ENCODE peak calls at places on chromosomes 5 and 9, in five cellular contexts. M, V, Y, G and U are unnamed samples.

GRCh38 chr9:33750307-33750838 is 45.0 kb upstream of the PRSS3 start:
- DNase-seq in M (no peak), V (no peak), Y (peak; percentile 68), G (no peak), U (no peak)

GRCh38 chr5:176687247-176687646 is 40.0 kb downstream of the TSPAN17 start:
- DNase-seq in M (no peak), V (no peak), Y (no peak), G (no peak), U (no peak)

GRCh38 chr5:18281947-18282557 is 647.8 kb downstream of the TAF11L14 start:
- DNase-seq in M (peak; percentile 13), V (no peak), Y (no peak), G (peak; percentile 8), U (peak; percentile 13)

GRCh38 chr5:140432916-140433315 is 31.3 kb downstream of the ANKHD1 start:
- DNase-seq in M (no peak), V (no peak), Y (no peak), G (no peak), U (no peak)

GRCh38 chr9:127455299-127455992 is 4.1 kb downstream of the LRSAM1 start:
- DNase-seq in M (no peak), V (no peak), Y (peak; percentile 78), G (peak; percentile 30), U (no peak)

GRCh38 chr9:97721396-97721795 is 24.3 kb upstream of the XPA start:
- DNase-seq in M (no peak), V (no peak), Y (no peak), G (no peak), U (no peak)

GRCh38 chr9:27276182-27277030 is 20.5 kb downstream of the EQTN start:
- DNase-seq in M (peak; percentile 55), V (peak; percentile 26), Y (no peak), G (peak; percentile 50), U (peak; percentile 48)

GRCh38 chr9:114364123-114364522 is 23.7 kb downstream of the AKNA start:
- DNase-seq in M (no peak), V (no peak), Y (no peak), G (no peak), U (no peak)

GRCh38 chr5:80153586-80154126 is 102.2 kb downstream of the SERINC5 start:
- DNase-seq in M (no peak), V (no peak), Y (no peak), G (no peak), U (no peak)

GRCh38 chr9:81737871-81738507 is 48.6 kb upstream of the TLE1 start:
- DNase-seq in M (no peak), V (no peak), Y (no peak), G (peak; percentile 16), U (no peak)

GRCh38 chr5:132813599-132814440 is 718 bp downstream of the SOWAHA start:
- DNase-seq in M (peak; percentile 51), V (peak; percentile 62), Y (no peak), G (peak; percentile 56), U (peak; percentile 59)

GRCh38 chr5:14110680-14111079 is 32.5 kb upstream of the TRIO start:
- DNase-seq in M (no peak), V (no peak), Y (no peak), G (no peak), U (no peak)

GRCh38 chr5:95164869-95165268 is 120.0 kb downstream of the MCTP1 start:
- DNase-seq in M (no peak), V (no peak), Y (no peak), G (no peak), U (no peak)

GRCh38 chr5:179763215-179763945 is 30.4 kb upstream of the LTC4S start:
- DNase-seq in M (peak; percentile 79), V (peak; percentile 53), Y (peak; percentile 64), G (peak; percentile 68), U (peak; percentile 73)

GRCh38 chr9:93268551-93269314 is 84.8 kb downstream of the WNK2 start:
- DNase-seq in M (peak; percentile 78), V (no peak), Y (peak; percentile 32), G (peak; percentile 15), U (peak; percentile 75)

GRCh38 chr5:62980884-62981283 is 402.3 kb downstream of the LRRC70 start:
- DNase-seq in M (no peak), V (no peak), Y (no peak), G (no peak), U (no peak)

GRCh38 chr9:6968271-6968670 is 210.5 kb downstream of the KDM4C start:
- DNase-seq in M (no peak), V (no peak), Y (no peak), G (no peak), U (no peak)

DNA sequence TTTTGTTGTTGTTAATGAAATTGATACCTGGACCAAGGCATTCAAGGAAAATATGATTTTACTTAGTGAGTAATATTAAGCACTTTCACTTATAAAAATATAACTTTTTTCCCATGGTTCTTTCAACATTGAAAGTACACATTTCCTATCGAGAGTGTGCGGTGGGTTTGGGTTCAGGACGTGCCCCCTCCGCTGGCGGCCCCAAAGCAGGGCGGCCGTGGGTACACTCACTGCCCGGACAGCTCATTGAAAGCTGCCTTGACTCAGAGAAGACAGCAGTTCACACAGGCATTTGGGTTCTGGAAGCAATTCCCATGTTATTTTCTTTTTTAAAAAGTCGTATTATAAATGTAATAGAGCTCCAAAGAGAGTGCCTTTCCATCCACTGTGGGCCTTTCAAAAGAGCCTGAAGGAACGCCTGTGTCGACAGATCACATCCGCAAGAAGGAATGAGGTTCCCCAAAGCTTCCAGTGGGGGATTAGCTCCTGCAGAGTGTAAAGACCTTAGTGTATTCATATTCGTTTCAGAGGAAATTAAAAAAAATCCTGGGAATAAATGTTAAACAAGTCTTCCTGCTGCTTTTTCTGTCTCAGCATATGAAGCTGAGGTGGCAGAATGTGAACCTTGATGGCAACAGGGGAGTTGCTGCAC is 74.3 kb downstream of the PRDM6 start:
- DNase-seq in M (no peak), V (no peak), Y (no peak), G (no peak), U (no peak)
- TF ChIP-seq CTCF in M (no peak), V (no peak), Y (no peak), G (no peak), U (no peak)

DNA sequence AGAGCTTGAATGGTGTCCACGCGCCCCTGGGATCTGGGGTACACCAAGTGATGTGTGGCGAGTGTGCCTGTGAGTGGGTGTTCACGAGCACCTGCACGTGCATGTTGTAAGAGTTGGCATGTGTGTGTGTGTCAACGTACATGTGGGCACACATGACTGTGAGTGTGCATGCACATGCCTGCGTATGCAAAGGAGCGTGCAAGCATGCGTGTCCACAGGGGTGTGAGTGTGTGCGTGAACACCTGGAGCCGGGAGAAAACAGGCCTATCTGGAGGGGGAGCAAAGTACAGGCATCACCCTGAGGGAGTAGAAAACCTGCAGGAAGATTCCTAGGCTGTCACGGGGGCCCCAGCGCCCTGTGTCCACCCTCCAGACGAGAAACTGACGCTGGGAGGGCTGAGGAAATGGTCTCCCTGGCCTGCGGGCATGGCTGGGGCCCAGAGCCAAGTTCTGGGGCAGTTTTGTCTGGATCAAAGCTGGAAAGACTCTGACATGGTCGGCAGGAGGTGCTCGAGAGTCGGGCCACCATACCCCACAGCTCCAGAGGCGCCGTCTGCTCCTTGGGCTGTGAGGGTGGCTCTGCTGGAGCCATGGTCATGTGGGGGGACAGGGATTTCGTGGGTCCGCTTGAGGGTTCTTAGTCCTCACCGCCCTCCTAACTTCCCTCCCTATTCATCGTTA is 31.8 kb downstream of the PTGES start:
- DNase-seq in M (no peak), V (no peak), Y (no peak), G (no peak), U (no peak)
- TF ChIP-seq CTCF in M (no peak), V (no peak), Y (no peak), G (peak; percentile 21), U (no peak)

GRCh38 chr5:171684169-171684568 is 101.4 kb upstream of the SMIM23 start:
- DNase-seq in M (no peak), V (no peak), Y (no peak), G (no peak), U (no peak)

GRCh38 chr5:171681061-171681460 is 104.6 kb upstream of the SMIM23 start:
- DNase-seq in M (no peak), V (no peak), Y (peak; percentile 14), G (no peak), U (no peak)

GRCh38 chr5:171680485-171680884 is 105.1 kb upstream of the SMIM23 start:
- DNase-seq in M (no peak), V (no peak), Y (peak; percentile 18), G (no peak), U (no peak)

GRCh38 chr5:171682801-171683200 is 102.8 kb upstream of the SMIM23 start:
- DNase-seq in M (no peak), V (no peak), Y (peak; percentile 24), G (no peak), U (no peak)

DNA sequence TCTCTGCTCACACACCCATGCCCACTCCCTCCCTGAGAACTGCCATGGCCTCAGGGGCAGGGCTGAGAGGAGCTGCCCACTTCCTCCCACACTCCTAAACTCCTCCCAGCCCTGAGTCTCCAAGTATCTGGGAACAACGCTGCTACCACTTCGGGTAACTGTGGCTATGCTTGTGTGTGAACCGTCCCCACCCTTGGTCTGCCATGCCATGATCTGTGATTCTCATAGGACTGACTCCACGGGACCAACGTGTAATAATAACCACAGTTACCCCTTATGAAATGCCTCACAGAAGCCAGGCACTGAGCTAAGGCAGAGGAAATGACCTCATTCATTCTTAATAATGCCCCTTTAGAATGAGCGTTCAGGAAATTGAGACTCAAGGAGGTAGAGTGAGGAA is 104.0 kb upstream of the SMIM23 start:
- DNase-seq in M (no peak), V (no peak), Y (no peak), G (no peak), U (no peak)
- TF ChIP-seq CTCF in M (no peak), V (no peak), Y (no peak), G (no peak), U (no peak)

DNA sequence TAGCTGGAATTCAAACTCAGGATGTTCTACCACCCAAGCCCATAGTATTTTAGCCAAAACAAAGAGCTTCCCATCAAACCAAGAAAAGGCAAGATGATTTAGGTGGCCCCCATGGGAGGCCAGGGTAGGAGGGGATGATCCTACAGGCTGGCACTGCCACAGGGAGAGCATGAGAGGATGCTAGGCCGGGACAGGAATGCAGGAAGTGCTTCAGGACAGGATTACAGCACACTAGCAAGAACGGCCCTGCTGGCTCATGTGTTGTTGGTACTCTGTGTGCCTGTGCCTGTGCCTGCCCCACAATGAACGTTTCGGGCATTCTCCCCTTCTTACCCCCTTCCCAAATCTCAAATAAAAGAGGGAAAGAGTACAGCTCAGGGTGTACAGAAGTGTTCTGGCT is 110.7 kb upstream of the TRIM32 start:
- DNase-seq in M (no peak), V (no peak), Y (no peak), G (no peak), U (no peak)
- TF ChIP-seq CTCF in M (no peak), V (no peak), Y (no peak), G (no peak), U (no peak)

GRCh38 chr5:119359737-119360413 is 4.1 kb downstream of the TNFAIP8 start:
- DNase-seq in M (no peak), V (no peak), Y (no peak), G (no peak), U (no peak)
- TF ChIP-seq CTCF in M (no peak), V (no peak), Y (no peak), G (no peak), U (no peak)

GRCh38 chr9:138100711-138101349 is 223.2 kb downstream of the CACNA1B start:
- DNase-seq in M (peak; percentile 32), V (no peak), Y (no peak), G (peak; percentile 15), U (no peak)
- TF ChIP-seq CTCF in M (no peak), V (no peak), Y (no peak), G (peak; percentile 33), U (no peak)